ENCODE peak calls at places on chromosomes 2 and 18, in six cellular contexts. B is A549, W is GM12878, L is K562, Z is HepG2, J is endothelial cell of umbilical vein. A is an unnamed sample.

GRCh38 chr2:111126581-111126980 is 5.9 kb downstream of the BCL2L11 start:
- DNase-seq in B (no peak), Z (no peak), W (no peak), L (no peak), J (no peak), A (no peak)

GRCh38 chr2:150480971-150481830 is 6.3 kb downstream of the RND3 start:
- DNase-seq in J (peak), Z (no peak), W (no peak), L (no peak), B (no peak), A (no peak)

GRCh38 chr2:196951973-196952372 is 25.5 kb upstream of the PGAP1 start:
- DNase-seq in W (no peak), J (no peak), B (no peak), Z (no peak), L (no peak), A (no peak)

GRCh38 chr2:106852103-106852502 is 33.9 kb downstream of the ST6GAL2 start:
- DNase-seq in Z (no peak), B (no peak), L (no peak), W (no peak), J (no peak), A (no peak)

GRCh38 chr2:43248621-43249020 is 22.2 kb upstream of the ZFP36L2 start:
- DNase-seq in Z (no peak), W (no peak), B (no peak), L (no peak), J (no peak), A (no peak)

GRCh38 chr2:234952270-234953115 is 676 bp downstream of the SH3BP4 start:
- DNase-seq in Z (no peak), J (peak), B (peak), L (no peak), W (no peak), A (no peak)

GRCh38 chr2:179817181-179817841 is 44.1 kb downstream of the ZNF385B start:
- DNase-seq in J (no peak), L (no peak), B (no peak), W (no peak), Z (no peak), A (no peak)

GRCh38 chr2:196558506-196558905 is 81.0 kb upstream of the CCDC150 start:
- DNase-seq in J (no peak), L (no peak), W (no peak), Z (no peak), B (no peak), A (no peak)

GRCh38 chr2:108805782-108806181 is 19.2 kb downstream of the CCDC138 start:
- DNase-seq in J (no peak), B (no peak), W (no peak), Z (no peak), L (no peak), A (no peak)

GRCh38 chr2:71064754-71065621 is 3.5 kb upstream of the NAGK start:
- DNase-seq in J (no peak), Z (no peak), L (no peak), B (no peak), W (peak), A (peak)

GRCh38 chr2:226057914-226058313 is 658.4 kb downstream of the NYAP2 start:
- DNase-seq in J (no peak), W (no peak), B (no peak), Z (no peak), L (no peak), A (peak)

GRCh38 chr18:45930953-45931352 is 36.2 kb downstream of the EPG5 start:
- DNase-seq in B (no peak), J (no peak), L (no peak), W (no peak), Z (no peak), A (no peak)

GRCh38 chr2:133739039-133739438 is 170.8 kb upstream of the NCKAP5 start:
- DNase-seq in W (no peak), L (no peak), Z (no peak), B (no peak), J (no peak), A (no peak)

GRCh38 chr2:191840916-191841315 is 6.0 kb downstream of the CAVIN2 start:
- DNase-seq in B (no peak), L (no peak), J (peak), Z (no peak), W (no peak), A (no peak)

GRCh38 chr2:14304326-14304725 is 328.2 kb upstream of the LRATD1 start:
- DNase-seq in J (no peak), B (no peak), W (no peak), Z (no peak), L (no peak), A (no peak)

GRCh38 chr2:25615920-25616319 is 57.5 kb downstream of the DTNB start:
- DNase-seq in W (no peak), L (no peak), Z (no peak), B (no peak), J (peak), A (no peak)

GRCh38 chr18:32550958-32551357 is 80.3 kb upstream of the GAREM1 start:
- DNase-seq in W (no peak), J (no peak), Z (peak), L (peak), B (no peak), A (no peak)

GRCh38 chr2:45494275-45494977 is 116.6 kb downstream of the SRBD1 start:
- DNase-seq in Z (peak), L (peak), B (peak), W (peak), J (peak), A (peak)

GRCh38 chr2:70641263-70641784 is 87.7 kb upstream of the TGFA start:
- DNase-seq in L (no peak), B (no peak), J (no peak), Z (no peak), W (no peak), A (no peak)

GRCh38 chr2:97355176-97355575 is 234.5 kb downstream of the ANKRD36B start:
- DNase-seq in W (no peak), Z (no peak), B (no peak), L (no peak), J (no peak), A (no peak)

GRCh38 chr2:29108225-29108624 is 7.0 kb upstream of the CLIP4 start:
- DNase-seq in J (no peak), W (no peak), Z (peak), L (peak), B (peak), A (no peak)

GRCh38 chr2:74516070-74516633 is 1.9 kb downstream of the TLX2 start:
- DNase-seq in B (no peak), Z (no peak), L (no peak), W (no peak), J (peak), A (no peak)

GRCh38 chr2:19807346-19807745 is 94.4 kb downstream of the TTC32 start:
- DNase-seq in L (no peak), W (no peak), B (no peak), Z (no peak), J (no peak), A (no peak)

GRCh38 chr2:85899284-85899683 is 10.5 kb upstream of the ST3GAL5 start:
- DNase-seq in L (no peak), B (no peak), W (no peak), Z (no peak), J (no peak), A (no peak)

GRCh38 chr2:234996467-234997270 is 44.9 kb downstream of the SH3BP4 start:
- DNase-seq in Z (peak), B (peak), W (no peak), L (no peak), J (peak), A (no peak)

GRCh38 chr2:100562613-100563406 is at the start of gene PDCL3:
- DNase-seq in J (peak), L (peak), W (peak), Z (peak), B (peak), A (peak)

GRCh38 chr2:161412346-161412745 is 3.8 kb upstream of the TBR1 start:
- DNase-seq in B (no peak), L (no peak), J (no peak), W (no peak), Z (no peak), A (no peak)

GRCh38 chr2:36329746-36330145 is 25.8 kb upstream of the CRIM1 start:
- DNase-seq in B (peak), Z (peak), J (peak), W (no peak), L (no peak), A (no peak)

GRCh38 chr2:24986397-24986796 is 14.6 kb upstream of the DNAJC27 start:
- DNase-seq in J (no peak), W (no peak), B (no peak), L (no peak), Z (no peak), A (no peak)

GRCh38 chr2:172096661-172097547 is 5.8 kb downstream of the DLX2 start:
- DNase-seq in L (no peak), J (peak), W (no peak), Z (no peak), B (no peak), A (peak)

GRCh38 chr18:79396431-79397287 is 929 bp downstream of the NFATC1 start:
- DNase-seq in J (peak), L (peak), B (peak), Z (no peak), W (no peak), A (peak)
- TF ChIP-seq CTCF in J (peak), L (peak), B (peak), Z (peak), W (peak), A (no peak)

GRCh38 chr2:33441235-33441810 is 35.1 kb upstream of the RASGRP3 start:
- DNase-seq in J (peak), B (peak), W (no peak), L (peak), Z (peak), A (peak)
- TF ChIP-seq MYC in J (no peak), B (no peak), W (no peak), L (no peak), Z (no peak), A (no peak)

GRCh38 chr2:160337728-160338127 is 137.7 kb upstream of the ITGB6 start:
- DNase-seq in J (no peak), B (no peak), Z (no peak), W (no peak), L (no peak), A (no peak)
- TF ChIP-seq CTCF in J (no peak), B (no peak), Z (no peak), W (no peak), L (no peak), A (no peak)

GRCh38 chr18:22556271-22556990 is 138.7 kb upstream of the CTAGE1 start:
- DNase-seq in W (no peak), Z (no peak), L (no peak), B (no peak), J (peak), A (no peak)
- TF ChIP-seq MYC in W (no peak), Z (no peak), L (no peak), B (no peak), J (no peak), A (no peak)

GRCh38 chr18:8616026-8616401 is 6.8 kb downstream of the RAB12 start:
- DNase-seq in L (no peak), J (no peak), W (no peak), Z (peak), B (no peak), A (no peak)
- TF ChIP-seq CTCF in L (no peak), J (no peak), W (no peak), Z (no peak), B (no peak), A (no peak)

DNA sequence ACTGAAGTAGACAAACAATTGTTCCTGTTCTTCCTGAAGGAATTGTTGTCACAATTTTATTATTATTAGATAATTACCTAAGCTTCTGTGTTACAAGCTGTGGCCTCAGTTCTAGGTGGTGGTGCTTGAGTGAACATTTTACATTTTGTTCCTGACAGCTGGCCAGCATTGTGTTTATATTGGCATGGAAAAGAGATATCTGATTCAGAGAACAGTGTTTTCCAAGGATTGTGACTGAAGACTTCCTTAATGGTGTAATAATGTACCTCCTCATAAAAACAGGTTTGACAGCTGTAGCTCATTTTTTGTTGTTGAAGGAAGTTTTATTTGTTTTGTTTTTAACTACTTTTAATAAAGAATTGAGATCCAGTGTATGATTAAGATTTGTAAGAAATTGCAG is 95.2 kb downstream of the EPB41L5 start:
- DNase-seq in Z (no peak), L (no peak), J (peak), B (peak), W (no peak), A (no peak)
- TF ChIP-seq MYC in Z (no peak), L (no peak), J (no peak), B (no peak), W (no peak), A (no peak)

GRCh38 chr2:240320561-240321091 is 114.8 kb upstream of the GPC1 start:
- DNase-seq in W (no peak), Z (no peak), J (no peak), L (no peak), B (no peak), A (no peak)
- TF ChIP-seq CTCF in W (no peak), Z (no peak), J (no peak), L (no peak), B (no peak), A (no peak)

DNA sequence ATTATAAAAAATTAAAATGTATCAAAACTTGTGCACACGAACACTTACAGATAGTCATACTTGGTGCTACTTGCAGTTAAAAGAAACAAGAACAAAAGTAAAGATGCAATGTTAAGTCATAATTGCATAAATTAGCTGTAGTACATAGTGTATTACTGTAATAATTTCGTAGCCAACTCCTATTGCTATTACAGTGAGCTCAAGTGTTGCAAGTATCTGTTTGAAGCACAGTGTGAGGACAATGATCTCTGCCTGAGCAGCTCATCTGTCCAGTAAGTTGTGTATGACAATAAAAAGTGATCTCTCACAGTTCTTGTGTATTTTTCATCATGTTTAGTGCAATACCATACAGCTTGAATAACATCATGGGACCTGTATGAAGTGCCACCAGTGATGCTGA is 7.5 kb upstream of the SERPINB13 start:
- DNase-seq in J (no peak), Z (no peak), B (no peak), L (no peak), W (no peak), A (no peak)
- TF ChIP-seq MYC in J (no peak), Z (no peak), B (no peak), L (no peak), W (no peak), A (no peak)

GRCh38 chr18:13680612-13681011 is 45.7 kb downstream of the FAM210A start:
- DNase-seq in L (peak), B (peak), J (no peak), W (no peak), Z (peak), A (no peak)
- TF ChIP-seq CTCF in L (peak), B (no peak), J (peak), W (peak), Z (peak), A (peak)

DNA sequence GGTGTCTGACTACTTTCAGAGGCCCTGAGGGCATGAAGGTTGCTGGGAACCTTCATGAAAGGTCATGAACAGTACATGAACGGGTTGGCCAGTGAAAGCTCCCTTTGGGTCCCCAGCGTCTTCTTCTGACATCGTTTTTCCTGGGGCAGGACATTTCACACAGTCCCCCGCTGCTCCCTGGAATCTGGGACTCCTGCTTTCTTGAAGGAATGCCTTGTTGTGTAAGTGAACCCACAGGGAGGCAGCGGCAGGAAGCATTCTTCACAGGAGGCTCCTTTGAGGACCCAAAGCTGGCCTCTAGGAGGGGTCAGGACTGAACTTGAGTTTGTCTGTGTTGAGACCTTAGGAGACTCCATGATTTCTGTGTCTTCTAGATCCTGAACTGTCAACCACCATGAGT is 144.3 kb downstream of the KCNE4 start:
- DNase-seq in W (no peak), L (no peak), J (no peak), Z (no peak), B (no peak), A (no peak)
- TF ChIP-seq MYC in W (no peak), L (no peak), J (no peak), Z (no peak), B (no peak), A (no peak)

A was measured in NB4.